ENCODE peak calls at places on chromosomes 16 and 17, in eight cellular contexts. L is adrenal gland, A is right atrium auricular region, G is HepG2, J is neural progenitor cell, K is PC-9, U is A549, W is ovary. P is an unnamed sample.

GRCh38 chr17:35373984-35374765 is 754 bp upstream of the SLFN11 start:
- DNase-seq in L (peak), J (peak), K (no peak), U (peak), G (no peak), A (peak), W (peak), P (peak)

GRCh38 chr17:37570527-37571093 is 38.6 kb downstream of the SYNRG start:
- DNase-seq in W (no peak), G (peak), K (peak), A (no peak), U (peak), L (peak), J (peak), P (peak)

GRCh38 chr17:12592941-12593340 is 72.7 kb upstream of the MYOCD start:
- DNase-seq in J (no peak), G (no peak), L (no peak), A (no peak), W (no peak), K (no peak), U (no peak), P (no peak)

GRCh38 chr16:52731219-52731875 is 184.4 kb upstream of the TOX3 start:
- DNase-seq in W (no peak), J (no peak), A (no peak), G (no peak), K (no peak), L (no peak), U (no peak), P (no peak)

GRCh38 chr16:68790130-68790761 is 53.1 kb upstream of the TANGO6 start:
- DNase-seq in A (no peak), K (peak), W (peak), L (no peak), G (peak), J (peak), U (peak), P (peak)

GRCh38 chr17:58504826-58505351 is 9.5 kb downstream of the MTMR4 start:
- DNase-seq in L (no peak), A (peak), U (no peak), J (no peak), W (no peak), G (no peak), K (no peak), P (no peak)

GRCh38 chr16:61654962-61655361 is 381.3 kb downstream of the CDH8 start:
- DNase-seq in W (no peak), K (no peak), U (no peak), G (no peak), J (no peak), L (no peak), A (no peak), P (no peak)

GRCh38 chr17:62631936-62632924 is 4.8 kb downstream of the MRC2 start:
- DNase-seq in W (no peak), L (no peak), A (no peak), J (no peak), U (no peak), G (no peak), K (no peak), P (no peak)

GRCh38 chr16:19840524-19841110 is 44.0 kb downstream of the GPRC5B start:
- DNase-seq in A (no peak), L (no peak), J (no peak), W (no peak), U (no peak), K (no peak), G (no peak), P (no peak)

GRCh38 chr16:4053663-4054479 is 62.4 kb downstream of the ADCY9 start:
- DNase-seq in J (no peak), A (no peak), W (peak), G (no peak), U (no peak), L (peak), K (peak), P (peak)

GRCh38 chr16:82587289-82587688 is 39.5 kb upstream of the CDH13 start:
- DNase-seq in K (no peak), J (no peak), W (no peak), L (no peak), U (no peak), G (no peak), A (no peak), P (no peak)

GRCh38 chr16:71263581-71263980 is 25.6 kb downstream of the CMTR2 start:
- DNase-seq in G (no peak), K (no peak), L (no peak), A (no peak), U (no peak), J (no peak), W (no peak), P (no peak)

GRCh38 chr16:47019563-47019962 is 46.1 kb upstream of the DNAJA2 start:
- DNase-seq in K (no peak), A (no peak), W (no peak), L (no peak), J (no peak), U (no peak), G (no peak), P (peak)
- TF ChIP-seq CTCF in K (no peak), A (peak), W (no peak), L (peak), J (no peak), U (peak), G (peak), P (peak)

GRCh38 chr17:17946104-17946503 is 26.1 kb downstream of the TOM1L2 start:
- DNase-seq in W (no peak), J (no peak), L (no peak), G (no peak), K (no peak), U (no peak), A (no peak), P (no peak)

GRCh38 chr17:17947966-17948365 is 24.2 kb downstream of the TOM1L2 start:
- DNase-seq in L (no peak), A (no peak), G (no peak), J (no peak), U (no peak), W (no peak), K (no peak), P (no peak)

GRCh38 chr17:17944743-17945142 is 27.5 kb downstream of the TOM1L2 start:
- DNase-seq in U (no peak), L (no peak), W (no peak), K (no peak), A (no peak), J (peak), G (no peak), P (no peak)

GRCh38 chr17:17950347-17950746 is 21.9 kb downstream of the TOM1L2 start:
- DNase-seq in U (no peak), J (no peak), K (no peak), G (no peak), A (no peak), L (peak), W (no peak), P (no peak)

DNA sequence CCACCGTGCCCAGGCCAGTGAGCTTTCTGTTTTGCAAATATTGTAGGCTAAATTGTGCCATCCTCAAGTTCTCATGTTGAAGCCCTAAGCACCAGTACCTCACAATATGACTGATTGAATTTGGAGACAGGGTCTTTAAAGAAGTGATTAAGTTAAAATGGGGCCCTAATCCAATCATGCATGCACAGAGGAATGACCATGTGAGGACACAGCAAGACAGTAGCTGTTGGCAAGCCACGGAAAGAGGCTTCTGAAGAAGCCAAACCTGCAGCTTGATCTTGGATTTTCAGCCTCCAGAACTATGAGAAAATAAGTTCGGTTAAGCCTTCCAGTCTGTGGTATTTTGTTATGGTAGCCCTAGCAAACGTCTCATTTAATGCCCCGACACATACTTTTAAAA is 24.9 kb downstream of the TOM1L2 start:
- DNase-seq in U (no peak), W (no peak), G (no peak), L (no peak), A (no peak), K (no peak), J (no peak), P (no peak)
- H3K27ac ChIP-seq in U (peak), W (no peak), G (no peak), L (no peak), A (no peak), K (peak), J (no peak), P (peak)

GRCh38 chr17:7614422-7615264 is at the start of gene FXR2:
- DNase-seq in A (peak), K (peak), J (peak), U (peak), L (peak), W (peak), G (peak), P (peak)

GRCh38 chr17:7613769-7614421 is 802 bp downstream of the FXR2 start:
- DNase-seq in G (no peak), L (no peak), K (peak), W (no peak), J (no peak), A (no peak), U (no peak), P (peak)

GRCh38 chr17:7612294-7612640 is 2.4 kb downstream of the FXR2 start:
- DNase-seq in G (no peak), W (no peak), L (no peak), K (no peak), U (no peak), J (no peak), A (no peak), P (no peak)

GRCh38 chr17:7618608-7619007 is 3.9 kb upstream of the FXR2 start:
- DNase-seq in U (no peak), L (no peak), K (no peak), G (no peak), J (no peak), A (no peak), W (no peak), P (no peak)

DNA sequence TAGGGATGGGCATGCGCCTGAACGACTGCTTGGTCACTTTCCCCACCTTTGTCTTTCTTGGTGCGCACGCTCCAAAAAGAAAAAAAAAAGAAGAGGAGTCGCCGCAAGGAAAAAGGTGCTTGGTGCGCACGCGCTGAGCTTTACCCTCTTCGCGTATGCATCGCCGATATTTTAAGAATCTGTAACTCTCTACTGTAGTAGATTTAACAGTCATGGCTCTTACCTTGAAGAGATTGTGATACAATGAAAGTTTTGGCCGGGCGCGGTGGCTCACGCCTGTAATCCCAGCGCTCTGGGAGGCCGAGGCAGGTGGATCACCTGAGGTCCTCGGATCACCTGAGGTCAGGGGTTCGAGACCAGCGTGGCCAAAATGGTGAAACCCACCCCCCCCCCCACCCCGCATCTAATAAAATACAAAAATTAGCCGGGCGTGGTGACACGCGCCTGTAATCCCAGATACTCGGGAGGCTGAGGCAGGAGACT is 609 bp upstream of the FXR2 start:
- DNase-seq in A (no peak), L (no peak), G (no peak), J (no peak), K (no peak), W (no peak), U (no peak), P (no peak)
- TF ChIP-seq CTCF in A (no peak), L (no peak), G (no peak), J (no peak), K (no peak), W (no peak), U (no peak), P (no peak)

GRCh38 chr17:8038954-8039610 is at the start of gene ALOX15B:
- DNase-seq in K (no peak), W (no peak), J (no peak), U (no peak), G (no peak), L (no peak), A (no peak), P (no peak)

GRCh38 chr17:8044819-8045810 is 6.3 kb downstream of the ALOX15B start:
- DNase-seq in A (no peak), U (no peak), K (no peak), J (no peak), W (no peak), G (no peak), L (no peak), P (no peak)

GRCh38 chr17:8039611-8040168 is 831 bp downstream of the ALOX15B start:
- DNase-seq in A (no peak), J (no peak), K (no peak), W (no peak), U (no peak), G (no peak), L (no peak), P (no peak)

GRCh38 chr17:8041980-8042379 is 3.1 kb downstream of the ALOX15B start:
- DNase-seq in W (no peak), J (no peak), U (no peak), G (no peak), K (no peak), L (no peak), A (no peak), P (no peak)

DNA sequence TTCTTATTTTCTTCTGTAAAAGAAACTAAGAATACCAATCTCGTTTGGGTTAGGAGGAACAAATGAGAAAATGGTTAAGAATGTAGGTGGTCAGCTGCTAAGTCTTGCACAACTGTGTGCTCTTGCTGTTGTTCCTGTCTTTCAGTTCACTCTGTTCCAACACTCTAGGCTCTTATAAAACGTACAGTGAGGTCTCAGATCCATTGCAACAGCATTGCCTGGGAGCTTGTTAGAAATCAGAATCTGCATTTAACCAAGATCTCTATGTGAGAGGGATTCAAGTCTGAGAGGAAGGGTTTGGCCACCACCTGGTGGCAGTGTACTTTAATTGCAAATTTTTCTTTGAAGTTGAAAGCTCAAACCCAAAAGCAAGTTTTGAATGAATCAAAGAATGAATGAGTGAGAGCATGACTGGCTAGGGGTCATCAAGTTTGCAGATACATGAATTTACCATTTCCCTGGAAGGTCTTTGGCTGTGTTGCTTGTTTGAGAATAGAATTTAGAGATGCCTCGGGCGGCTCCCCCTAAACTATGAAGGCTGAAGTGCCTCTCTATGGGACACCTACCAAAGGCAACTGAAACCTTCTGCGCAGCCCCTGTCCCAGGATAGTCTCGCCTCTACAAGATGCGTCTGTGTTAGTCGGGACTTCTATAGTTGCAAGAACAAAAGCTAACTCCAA is 2.5 kb downstream of the ALOX15B start:
- DNase-seq in G (peak), W (no peak), J (peak), K (peak), L (no peak), A (peak), U (peak), P (peak)
- H3K27ac ChIP-seq in G (no peak), W (no peak), J (no peak), K (no peak), L (peak), A (no peak), U (no peak), P (peak)

GRCh38 chr17:29100296-29100695 is 57.4 kb downstream of the PIPOX start:
- DNase-seq in K (peak), G (no peak), W (no peak), J (no peak), A (no peak), L (no peak), U (no peak), P (no peak)
- TF ChIP-seq CTCF in K (no peak), G (no peak), W (no peak), J (no peak), A (no peak), L (no peak), U (no peak), P (no peak)

P was measured in RWPE1.